ENCODE peak calls at places on chromosomes 3 and 15, in four cellular contexts. H is transverse colon, B is Panc1, V is endothelial cell of umbilical vein. Y is an unnamed sample.

GRCh38 chr3:67595424-67595823 is 59.0 kb downstream of the SUCLG2 start:
- DNase-seq in H (no peak), B (no peak), V (no peak), Y (no peak)

GRCh38 chr15:50231761-50232160 is 33.8 kb downstream of the HDC start:
- DNase-seq in H (no peak), B (no peak), V (no peak), Y (no peak)

GRCh38 chr3:152656207-152657001 is 178.5 kb upstream of the P2RY1 start:
- DNase-seq in H (no peak), B (no peak), V (peak; percentile 41), Y (no peak)

GRCh38 chr3:13844911-13845310 is 35.0 kb downstream of the WNT7A start:
- DNase-seq in H (no peak), B (no peak), V (no peak), Y (no peak)

GRCh38 chr15:25830844-25831443 is 32.2 kb downstream of the ATP10A start:
- DNase-seq in H (peak; percentile 22), B (no peak), V (no peak), Y (no peak)

GRCh38 chr3:29183346-29184087 is 97.4 kb upstream of the RBMS3 start:
- DNase-seq in H (no peak), B (no peak), V (no peak), Y (no peak)

GRCh38 chr3:125310623-125311076 is 64.5 kb downstream of the ZNF148 start:
- DNase-seq in H (peak; percentile 13), B (no peak), V (no peak), Y (no peak)

GRCh38 chr3:99520511-99520910 is 117.9 kb upstream of the COL8A1 start:
- DNase-seq in H (no peak), B (no peak), V (no peak), Y (no peak)

GRCh38 chr3:105688821-105689220 is 180.0 kb downstream of the CBLB start:
- DNase-seq in H (no peak), B (no peak), V (peak; percentile 9), Y (no peak)

GRCh38 chr15:48999314-48999713 is 35.6 kb upstream of the SHC4 start:
- DNase-seq in H (no peak), B (no peak), V (no peak), Y (no peak)

GRCh38 chr3:186786810-186787375 is 3.5 kb downstream of the EIF4A2 start:
- DNase-seq in H (no peak), B (no peak), V (no peak), Y (no peak)
- H3K4me1 ChIP-seq in H (peaks cover 48% of the 10 kb centered on the region), B (peaks cover 53% of the 10 kb centered on the region), V (peaks cover 26% of the 10 kb centered on the region), Y (peaks cover 40% of the 10 kb centered on the region)

GRCh38 chr3:133763797-133764734 is 17.9 kb downstream of the TF start:
- DNase-seq in H (no peak), B (no peak), V (no peak), Y (no peak)
- TF ChIP-seq POLR2AphosphoS5 in H (no peak), B (no peak), V (no peak), Y (no peak)

DNA sequence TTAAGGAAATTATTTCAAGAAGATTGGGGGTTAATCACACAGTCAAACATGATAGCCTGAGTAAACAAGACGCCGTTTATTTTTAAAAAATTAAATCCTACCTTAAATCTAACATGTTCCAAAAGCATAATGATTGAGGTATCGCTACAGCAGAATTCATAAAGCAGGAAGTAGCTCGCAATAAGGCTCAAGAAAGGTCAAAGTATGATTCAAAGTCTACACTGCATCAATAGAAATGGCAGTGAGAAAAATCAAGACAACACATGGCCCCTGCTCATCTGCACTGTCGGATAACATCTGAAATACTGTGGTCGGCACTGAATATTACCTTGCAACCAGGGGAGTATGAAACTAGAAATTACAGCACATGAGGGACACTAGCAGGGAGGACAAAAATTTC is 93.2 kb downstream of the SMARCC1 start:
- DNase-seq in H (no peak), B (no peak), V (no peak), Y (no peak)
- H3K36me3 ChIP-seq in H (peaks cover 50% of the 10 kb centered on the region), B (peaks cover 33% of the 10 kb centered on the region), V (peaks cover 17% of the 10 kb centered on the region), Y (peaks cover 93% of the 10 kb centered on the region)

GRCh38 chr3:32442766-32443165 is 51.1 kb downstream of the CMTM7 start:
- DNase-seq in H (no peak), B (no peak), V (no peak), Y (no peak)
- H3K4me1 ChIP-seq in H (no peaks in the 10 kb centered on the region), B (no peaks in the 10 kb centered on the region), V (peaks cover 28% of the 10 kb centered on the region), Y (peaks cover 13% of the 10 kb centered on the region)

DNA sequence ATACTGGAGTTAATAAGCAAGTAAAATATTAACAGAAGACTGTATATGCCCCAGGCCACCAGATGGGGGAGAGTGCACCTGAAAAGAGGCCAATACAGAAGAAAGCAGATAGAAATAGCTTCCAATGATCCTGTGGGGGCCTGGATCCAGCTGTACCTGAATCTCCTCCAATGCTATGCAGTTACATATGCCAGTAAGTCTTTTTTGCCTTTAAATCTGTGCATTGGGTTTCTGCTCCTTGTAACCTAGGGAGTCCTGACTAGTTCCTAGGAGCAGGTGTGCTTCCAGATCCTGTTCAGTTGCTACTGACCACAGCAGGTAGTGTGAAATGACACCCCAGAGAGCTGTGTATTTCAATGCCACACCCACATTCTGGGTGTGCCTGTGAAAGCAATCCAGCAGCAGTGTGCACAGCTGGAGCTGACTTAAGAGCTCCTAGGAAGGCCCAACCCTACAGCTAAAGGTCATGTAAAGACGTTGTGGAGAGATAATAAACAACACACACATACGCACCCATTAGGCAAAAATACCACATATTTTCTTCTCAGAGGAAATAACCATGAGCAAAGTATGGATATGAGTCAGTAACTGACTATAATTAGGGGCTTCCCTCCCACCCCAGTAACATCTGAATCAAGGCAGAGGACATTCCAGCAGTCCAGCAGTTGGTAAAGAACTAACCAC is 62.2 kb upstream of the AKAP13 start:
- DNase-seq in H (peak; percentile 84), B (no peak), V (peak; percentile 74), Y (peak; percentile 38)
- TF ChIP-seq POLR2AphosphoS5 in H (peak; percentile 78), B (no peak), V (peak; percentile 50), Y (no peak)

Y was measured in stomach.